ENCODE peak calls at places on chromosomes 11 and 22, in six cellular contexts. U is HFF-Myc, Q is fibroblast of mammary gland, H is astrocyte of the spinal cord, E is A549, P is heart right ventricle. Z is an unnamed sample.

GRCh38 chr11:67302571-67303131 is 679 bp upstream of the SSH3 start:
- DNase-seq in U (no peak), Q (no peak), H (peak; percentile 70), E (peak; percentile 62), P (peak; percentile 44), Z (peak; percentile 35)

GRCh38 chr22:20080445-20080775 is 369 bp downstream of the DGCR8 start:
- DNase-seq in U (no peak), Q (peak; percentile 34), H (peak; percentile 51), E (peak; percentile 50), P (peak; percentile 70), Z (peak; percentile 20)

GRCh38 chr11:60056349-60056969 is at the start of gene MS4A3:
- DNase-seq in U (no peak), Q (no peak), H (no peak), E (no peak), P (no peak), Z (no peak)

GRCh38 chr22:40196628-40197027 is 18.9 kb downstream of the TNRC6B start:
- DNase-seq in U (peak; percentile 85), Q (peak; percentile 98), H (peak; percentile 92), E (no peak), P (no peak), Z (peak; percentile 88)

GRCh38 chr11:130650456-130651068 is 202.1 kb downstream of the ADAMTS15 start:
- DNase-seq in U (no peak), Q (peak; percentile 56), H (no peak), E (no peak), P (no peak), Z (peak; percentile 26)

GRCh38 chr11:33942954-33943353 is 51.1 kb upstream of the LMO2 start:
- DNase-seq in U (peak; percentile 21), Q (peak; percentile 93), H (peak; percentile 77), E (no peak), P (no peak), Z (peak; percentile 78)

GRCh38 chr22:42933783-42934144 is 76.7 kb upstream of the ARFGAP3 start:
- DNase-seq in U (peak; percentile 88), Q (peak; percentile 94), H (peak; percentile 97), E (peak; percentile 73), P (no peak), Z (peak; percentile 96)

GRCh38 chr11:109853156-109853776 is 239.9 kb upstream of the ZC3H12C start:
- DNase-seq in U (peak; percentile 45), Q (peak; percentile 87), H (peak; percentile 88), E (peak; percentile 67), P (no peak), Z (peak; percentile 91)

GRCh38 chr22:30423296-30423958 is 2.1 kb upstream of the MTFP1 start:
- DNase-seq in U (no peak), Q (no peak), H (no peak), E (peak; percentile 76), P (peak; percentile 77), Z (no peak)

GRCh38 chr11:59669611-59670009 is 773 bp upstream of the PATL1 start:
- DNase-seq in U (no peak), Q (peak; percentile 59), H (no peak), E (peak; percentile 21), P (peak; percentile 34), Z (peak; percentile 78)

GRCh38 chr11:30487200-30487898 is 98.8 kb downstream of the MPPED2 start:
- DNase-seq in U (no peak), Q (no peak), H (peak; percentile 43), E (no peak), P (no peak), Z (no peak)

GRCh38 chr22:50016988-50017700 is 4.6 kb upstream of the IL17REL start:
- DNase-seq in U (no peak), Q (no peak), H (no peak), E (no peak), P (no peak), Z (peak; percentile 37)

GRCh38 chr11:116376547-116376946 is 396.2 kb downstream of the BUD13 start:
- DNase-seq in U (no peak), Q (no peak), H (no peak), E (no peak), P (no peak), Z (no peak)

GRCh38 chr11:18836415-18836814 is 44.8 kb upstream of the PTPN5 start:
- DNase-seq in U (no peak), Q (no peak), H (no peak), E (no peak), P (no peak), Z (peak; percentile 14)

DNA sequence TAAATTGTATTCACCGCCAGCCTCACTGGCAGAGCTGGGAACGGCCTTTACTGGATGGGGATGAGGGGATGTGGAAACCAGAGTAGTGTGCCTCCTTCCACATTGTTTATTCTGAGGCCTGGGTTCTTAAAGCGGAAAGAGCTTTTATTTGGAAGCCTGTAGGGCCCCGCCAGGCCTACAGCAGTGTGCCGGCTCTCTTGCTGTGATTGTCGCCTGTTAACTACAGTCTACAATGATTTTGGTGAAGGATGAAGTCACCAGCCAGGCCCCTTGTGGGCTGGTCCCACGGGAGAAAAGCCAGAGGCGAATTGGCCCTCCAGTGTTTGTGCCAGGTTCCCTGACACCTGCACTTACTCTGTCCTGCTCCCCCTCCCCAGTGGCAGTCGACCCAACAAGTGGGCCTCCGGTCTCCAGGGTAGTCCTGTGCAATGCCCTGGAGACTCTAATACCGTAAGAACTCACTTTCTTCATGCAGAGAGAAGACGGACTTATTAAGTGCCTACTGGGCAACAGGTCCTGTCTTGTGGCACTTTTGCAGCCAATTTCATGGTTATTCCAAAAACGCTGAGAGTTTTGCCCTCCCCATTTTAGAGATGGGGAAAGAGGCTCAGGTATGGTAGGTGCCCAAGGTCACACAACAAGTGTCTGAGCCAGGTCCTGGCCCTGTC is 1.2 kb downstream of the MICAL2 start:
- DNase-seq in U (no peak), Q (no peak), H (peak; percentile 37), E (no peak), P (no peak), Z (peak; percentile 49)
- H3K4me3 ChIP-seq in U (peak overlapping the region; percentile 77), Q (peak overlapping the region; percentile 87), H (peak overlapping the region; percentile 95), E (peak overlapping the region; percentile 83), P (peak overlapping the region; percentile 97), Z (peak overlapping the region; percentile 89)

GRCh38 chr22:43955040-43955882 is at the start of gene SAMM50:
- DNase-seq in U (peak; percentile 73), Q (peak; percentile 87), H (peak; percentile 85), E (peak; percentile 87), P (peak; percentile 93), Z (peak; percentile 92)
- TF ChIP-seq CTCF in U (no peak), Q (no peak), H (peak; percentile 8), E (no peak), P (no peak), Z (no peak)

DNA sequence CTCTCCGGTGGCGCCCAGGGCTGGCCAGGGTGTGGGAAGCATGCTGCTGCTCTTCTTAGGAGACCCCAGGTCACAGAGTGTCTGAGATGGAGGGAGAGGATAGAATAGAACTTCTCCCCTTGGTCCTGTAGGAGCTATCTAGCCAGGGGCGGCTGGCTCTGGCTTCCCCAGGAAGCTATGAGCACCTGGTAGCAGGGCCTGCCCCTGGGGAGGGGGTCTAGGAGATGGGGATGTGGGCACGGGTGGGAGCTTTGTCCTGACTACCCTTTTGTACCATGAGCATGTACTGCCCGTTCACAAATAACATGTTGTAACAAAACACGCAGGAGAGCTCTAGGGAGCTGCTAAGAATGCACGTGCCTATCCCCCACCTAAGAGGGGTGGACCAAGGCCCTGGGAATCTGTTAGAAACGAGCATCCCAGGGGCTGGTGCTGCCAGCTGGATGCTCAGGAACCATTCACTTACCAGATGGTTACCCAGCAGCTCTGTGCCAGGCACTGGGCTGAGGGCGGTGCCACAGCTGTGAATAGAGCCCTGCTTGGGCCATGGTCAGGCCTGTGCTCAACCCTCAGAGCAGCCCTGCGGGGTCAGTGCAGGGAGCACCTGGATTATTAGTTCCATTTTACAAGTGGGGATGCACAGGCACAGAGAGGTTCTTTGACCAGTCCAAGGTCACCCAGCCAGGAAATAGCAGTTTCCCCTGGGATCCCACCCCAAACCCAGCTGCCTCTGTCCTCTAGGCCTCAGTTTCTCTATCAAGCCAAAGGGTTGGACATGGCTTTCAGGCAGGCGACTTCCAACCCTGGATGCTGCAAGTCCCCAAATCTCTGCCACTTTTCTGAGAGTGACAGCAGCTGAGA is 2.2 kb downstream of the SLC39A13 start:
- DNase-seq in U (no peak), Q (no peak), H (no peak), E (no peak), P (no peak), Z (no peak)
- H3K4me3 ChIP-seq in U (peak overlapping the region; percentile 75), Q (peak overlapping the region; percentile 97), H (peak overlapping the region; percentile 82), E (no peak overlapping the region), P (peak overlapping the region; percentile 86), Z (peak overlapping the region; percentile 86)

GRCh38 chr11:119101759-119102423 is at the start of gene DPAGT1:
- DNase-seq in U (peak; percentile 96), Q (peak; percentile 97), H (peak; percentile 98), E (peak; percentile 98), P (peak; percentile 81), Z (peak; percentile 98)
- TF ChIP-seq CTCF in U (no peak), Q (no peak), H (no peak), E (no peak), P (no peak), Z (no peak)

DNA sequence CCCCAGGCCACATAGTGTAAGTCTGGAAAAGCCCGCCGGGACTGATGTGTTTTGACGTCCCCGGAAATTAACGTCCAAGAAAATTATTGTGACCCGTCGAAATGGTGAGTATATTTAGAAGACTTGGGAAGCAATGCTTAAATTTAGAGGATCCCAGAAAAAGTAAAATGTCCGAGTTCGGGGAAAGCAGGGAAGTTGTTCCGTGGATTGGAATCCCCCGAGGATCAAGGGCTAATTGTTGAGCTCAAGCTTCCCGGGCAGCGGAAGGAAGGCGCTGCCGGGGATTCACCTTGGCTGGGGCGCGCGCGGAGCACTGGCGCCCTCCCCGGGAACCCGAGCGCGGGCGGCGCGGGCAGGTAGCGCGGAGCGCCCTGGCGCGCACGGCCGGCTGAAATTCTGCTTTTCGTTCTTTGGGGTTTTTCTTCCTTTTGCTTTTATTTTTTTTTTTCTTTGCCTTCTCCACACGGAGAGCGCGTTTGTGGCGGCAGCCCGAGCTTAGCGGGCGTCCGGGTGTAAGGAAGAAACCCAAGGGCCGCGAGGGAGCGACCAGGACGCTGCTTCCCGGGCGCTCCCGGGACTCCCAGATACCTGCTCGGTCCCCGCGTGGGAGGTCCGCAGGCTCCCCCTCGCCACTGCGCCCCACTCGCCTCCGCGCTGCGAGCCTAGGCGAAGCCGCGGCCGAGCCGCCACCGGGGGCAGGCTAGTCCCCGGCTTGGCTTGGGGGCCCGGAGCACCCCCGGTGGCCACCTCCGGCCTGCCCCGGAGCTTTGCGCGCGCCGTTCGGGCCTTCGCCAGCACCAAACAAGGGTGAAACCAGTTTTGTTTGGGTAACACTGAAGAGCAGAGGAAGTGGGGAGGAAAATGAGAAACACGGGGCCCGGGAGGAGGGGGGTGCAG is 4.7 kb upstream of the IGF2 start:
- DNase-seq in U (no peak), Q (no peak), H (no peak), E (peak; percentile 44), P (peak; percentile 16), Z (no peak)
- H3K4me3 ChIP-seq in U (no peak overlapping the region), Q (no peak overlapping the region), H (no peak overlapping the region), E (no peak overlapping the region), P (peak overlapping the region; percentile 34), Z (no peak overlapping the region)

Z was measured in fibroblast of pulmonary artery.